ENCODE peak calls at places on chromosomes 3 and 15, in four cellular contexts. One of them, this sample, is unnamed. For H3K36me3, the result is how much of the 10 kb centered on the place peaks cover.

GRCh38 chr3:126340943-126341754 is 16.1 kb downstream of the KLF15 start:
- DNase-seq in K562: no peak
- DNase-seq in HCT116: no peak
- DNase-seq in HepG2: peak
- DNase-seq in this sample: no peak

GRCh38 chr3:189355481-189356201 is 183.9 kb downstream of the TPRG1 start:
- DNase-seq in HepG2: peak
- DNase-seq in HCT116: peak
- DNase-seq in K562: no peak
- DNase-seq in this sample: no peak

GRCh38 chr3:36740822-36741221 is 23.5 kb downstream of the DCLK3 start:
- DNase-seq in K562: no peak
- DNase-seq in HCT116: no peak
- DNase-seq in HepG2: no peak
- DNase-seq in this sample: no peak

GRCh38 chr15:62648954-62649353 is 393.6 kb upstream of the TPM1 start:
- DNase-seq in HCT116: peak
- DNase-seq in HepG2: peak
- DNase-seq in K562: no peak
- DNase-seq in this sample: no peak

GRCh38 chr3:158455406-158455805 is 115.6 kb upstream of the MLF1 start:
- DNase-seq in HepG2: no peak
- DNase-seq in HCT116: no peak
- DNase-seq in K562: no peak
- DNase-seq in this sample: no peak

GRCh38 chr3:155065537-155065936 is 14.6 kb upstream of the MME start:
- DNase-seq in K562: no peak
- DNase-seq in HCT116: no peak
- DNase-seq in HepG2: no peak
- DNase-seq in this sample: peak

GRCh38 chr3:73687081-73688004 is 62.6 kb upstream of the PDZRN3 start:
- DNase-seq in HepG2: no peak
- DNase-seq in K562: no peak
- DNase-seq in HCT116: no peak
- DNase-seq in this sample: no peak

GRCh38 chr3:143627336-143627735 is 220.9 kb downstream of the SLC9A9 start:
- DNase-seq in K562: no peak
- DNase-seq in HCT116: no peak
- DNase-seq in HepG2: no peak
- DNase-seq in this sample: no peak

GRCh38 chr3:56621686-56622085 is 61.4 kb downstream of the TASOR start:
- DNase-seq in HepG2: no peak
- DNase-seq in K562: no peak
- DNase-seq in HCT116: no peak
- DNase-seq in this sample: no peak

GRCh38 chr15:64842986-64843561 is 1.4 kb downstream of the PLEKHO2 start:
- DNase-seq in HCT116: no peak
- DNase-seq in HepG2: no peak
- DNase-seq in K562: no peak
- DNase-seq in this sample: no peak

GRCh38 chr3:5017953-5018531 is 38.8 kb downstream of the BHLHE40 start:
- DNase-seq in HepG2: no peak
- DNase-seq in HCT116: no peak
- DNase-seq in K562: peak
- DNase-seq in this sample: no peak

GRCh38 chr15:65651831-65652749 is 30.4 kb downstream of the SLC24A1 start:
- DNase-seq in HCT116: no peak
- DNase-seq in HepG2: no peak
- DNase-seq in K562: no peak
- DNase-seq in this sample: no peak

GRCh38 chr15:60389261-60390077 is 8.3 kb downstream of the ANXA2 start:
- DNase-seq in HepG2: no peak
- DNase-seq in HCT116: no peak
- DNase-seq in K562: no peak
- DNase-seq in this sample: no peak

GRCh38 chr15:74242296-74242929 is 6.3 kb downstream of the CCDC33 start:
- DNase-seq in K562: peak
- DNase-seq in HCT116: peak
- DNase-seq in HepG2: peak
- DNase-seq in this sample: no peak

GRCh38 chr15:29550834-29551465 is 271.3 kb downstream of the TJP1 start:
- DNase-seq in HepG2: no peak
- DNase-seq in HCT116: no peak
- DNase-seq in K562: no peak
- DNase-seq in this sample: no peak

GRCh38 chr3:171379281-171379680 is 80.9 kb downstream of the TNIK start:
- DNase-seq in K562: no peak
- DNase-seq in HepG2: no peak
- DNase-seq in HCT116: no peak
- DNase-seq in this sample: no peak

GRCh38 chr3:190326930-190327329 is 4.7 kb upstream of the CLDN1 start:
- DNase-seq in HepG2: no peak
- DNase-seq in K562: no peak
- DNase-seq in HCT116: no peak
- DNase-seq in this sample: no peak

GRCh38 chr3:124345845-124346244 is 353.9 kb upstream of the ROPN1 start:
- DNase-seq in HepG2: no peak
- DNase-seq in HCT116: no peak
- DNase-seq in K562: no peak
- DNase-seq in this sample: no peak

GRCh38 chr15:67100124-67100791 is 34.9 kb downstream of the SMAD3 start:
- DNase-seq in K562: no peak
- DNase-seq in HepG2: no peak
- DNase-seq in HCT116: no peak
- DNase-seq in this sample: no peak

GRCh38 chr3:101379695-101380376 is 59.5 kb upstream of the IMPG2 start:
- DNase-seq in HepG2: no peak
- DNase-seq in K562: no peak
- DNase-seq in HCT116: no peak
- DNase-seq in this sample: no peak

GRCh38 chr15:51310064-51310463 is 28.3 kb downstream of the CYP19A1 start:
- DNase-seq in HCT116: no peak
- DNase-seq in HepG2: no peak
- DNase-seq in K562: no peak
- DNase-seq in this sample: no peak

GRCh38 chr3:97711664-97712063 is 52.9 kb upstream of the ARL6 start:
- DNase-seq in HCT116: no peak
- DNase-seq in HepG2: no peak
- DNase-seq in K562: no peak
- DNase-seq in this sample: no peak

GRCh38 chr15:82178061-82178460 is 84.5 kb downstream of the EFL1 start:
- DNase-seq in K562: no peak
- DNase-seq in HCT116: no peak
- DNase-seq in HepG2: no peak
- DNase-seq in this sample: no peak

GRCh38 chr3:51940648-51941421 is 869 bp downstream of the RRP9 start:
- DNase-seq in HepG2: no peak
- DNase-seq in HCT116: no peak
- DNase-seq in K562: no peak
- DNase-seq in this sample: no peak

GRCh38 chr15:101013151-101013550 is 94.0 kb downstream of the LRRK1 start:
- DNase-seq in HCT116: no peak
- DNase-seq in HepG2: no peak
- DNase-seq in K562: no peak
- DNase-seq in this sample: no peak

GRCh38 chr3:66603161-66603611 is 102.4 kb upstream of the LRIG1 start:
- DNase-seq in HCT116: no peak
- DNase-seq in HepG2: no peak
- DNase-seq in K562: no peak
- DNase-seq in this sample: no peak

GRCh38 chr3:81277853-81278252 is 483.6 kb downstream of the GBE1 start:
- DNase-seq in HCT116: no peak
- DNase-seq in K562: no peak
- DNase-seq in HepG2: no peak
- DNase-seq in this sample: no peak

GRCh38 chr3:183619624-183620274 is 15.7 kb upstream of the KLHL24 start:
- DNase-seq in HCT116: no peak
- DNase-seq in HepG2: no peak
- DNase-seq in K562: peak
- DNase-seq in this sample: no peak

GRCh38 chr15:70476441-70476840 is 286.9 kb downstream of the UACA start:
- DNase-seq in K562: no peak
- DNase-seq in HCT116: no peak
- DNase-seq in HepG2: no peak
- DNase-seq in this sample: no peak

GRCh38 chr3:47047673-47048072 is 68.2 kb downstream of the NBEAL2 start:
- DNase-seq in HCT116: no peak
- DNase-seq in K562: no peak
- DNase-seq in HepG2: no peak
- DNase-seq in this sample: no peak

DNA sequence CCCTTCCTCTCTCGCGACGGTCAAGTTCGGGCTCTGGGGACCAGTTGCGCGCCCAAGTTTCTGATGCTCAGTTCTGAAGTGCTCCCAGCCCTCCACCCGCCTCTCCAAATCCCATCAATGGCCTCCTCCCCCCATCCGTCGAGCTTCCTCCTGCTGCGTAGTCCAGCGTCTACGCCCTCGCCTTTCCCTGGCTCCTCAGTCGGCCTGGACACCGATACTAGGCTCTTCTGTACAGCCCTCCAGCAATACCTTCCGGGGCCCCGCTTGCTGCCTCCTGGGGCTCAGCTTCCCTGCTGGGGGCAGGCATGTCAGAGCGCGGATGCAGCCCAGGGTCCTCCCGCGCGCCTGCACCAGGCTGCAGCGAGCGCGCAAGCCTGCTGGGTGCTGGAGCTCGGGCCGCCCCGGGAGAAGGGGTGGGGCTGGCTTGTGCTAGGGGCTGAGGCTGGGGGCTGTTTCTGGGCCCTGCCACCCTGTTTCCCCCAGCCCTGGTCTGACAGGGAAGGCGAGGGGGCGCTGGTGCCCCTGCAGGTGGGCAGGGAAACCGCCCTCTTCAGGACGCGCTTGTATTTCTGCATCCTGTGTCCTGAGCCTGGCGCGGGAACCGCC is 353.3 kb upstream of the SUCLG2 start:
- DNase-seq in K562: no peak
- DNase-seq in HepG2: no peak
- DNase-seq in HCT116: no peak
- DNase-seq in this sample: no peak
- TF ChIP-seq CTCF in K562: no peak
- TF ChIP-seq CTCF in HepG2: no peak
- TF ChIP-seq CTCF in HCT116: no peak
- TF ChIP-seq CTCF in this sample: no peak

GRCh38 chr15:48041454-48041853 is 79.3 kb upstream of the SLC24A5 start:
- DNase-seq in K562: no peak
- DNase-seq in HepG2: no peak
- DNase-seq in HCT116: no peak
- DNase-seq in this sample: no peak
- TF ChIP-seq TCF7L2 in K562: no peak
- TF ChIP-seq TCF7L2 in HepG2: no peak
- TF ChIP-seq TCF7L2 in HCT116: no peak
- TF ChIP-seq TCF7L2 in this sample: no peak

DNA sequence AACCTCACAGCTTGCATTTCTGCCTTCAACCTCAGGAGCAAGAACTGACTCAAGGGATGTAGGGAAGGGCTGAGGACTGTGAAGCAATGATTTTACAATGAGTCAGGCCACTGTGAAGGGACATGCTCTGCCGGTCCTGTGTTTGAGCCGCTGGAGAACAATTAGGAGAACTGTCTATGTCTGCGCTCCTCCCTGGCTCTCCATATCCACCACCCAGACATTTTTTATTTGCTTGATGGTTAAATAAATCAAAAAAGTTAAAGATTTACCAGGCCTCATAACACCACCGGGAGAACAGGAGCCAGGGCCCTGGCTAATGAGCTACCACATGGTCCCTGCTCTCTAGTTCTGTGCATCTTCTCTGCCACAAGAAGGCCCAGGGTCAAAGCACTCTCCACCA is 29.6 kb downstream of the SEC61A1 start:
- DNase-seq in HCT116: no peak
- DNase-seq in HepG2: no peak
- DNase-seq in K562: no peak
- DNase-seq in this sample: no peak
- H3K36me3 ChIP-seq in HCT116: half or more
- H3K36me3 ChIP-seq in HepG2: half or more
- H3K36me3 ChIP-seq in K562: half or more
- H3K36me3 ChIP-seq in this sample: under half

DNA sequence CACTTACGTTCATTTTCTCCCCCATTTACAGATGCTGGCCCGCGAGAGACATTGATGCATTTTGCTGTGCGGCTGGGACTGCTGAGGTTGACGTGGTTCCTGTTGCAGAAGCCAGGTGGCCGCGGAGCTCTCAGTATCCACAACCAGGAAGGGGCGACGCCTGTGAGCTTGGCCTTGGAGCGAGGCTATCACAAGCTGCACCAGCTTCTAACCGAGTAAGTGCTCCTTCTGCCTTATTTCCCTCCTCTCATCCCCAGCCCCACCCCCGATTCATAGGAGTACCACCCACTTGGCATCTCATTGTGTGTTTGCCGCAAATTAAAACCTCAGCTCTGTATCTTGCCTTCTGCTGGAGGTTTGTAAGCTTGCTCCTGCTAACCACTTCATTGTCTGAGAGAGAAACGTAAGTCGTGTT is 163.3 kb downstream of the AKAP13 start:
- DNase-seq in HepG2: no peak
- DNase-seq in HCT116: no peak
- DNase-seq in K562: no peak
- DNase-seq in this sample: no peak
- TF ChIP-seq CTCF in HepG2: no peak
- TF ChIP-seq CTCF in HCT116: no peak
- TF ChIP-seq CTCF in K562: no peak
- TF ChIP-seq CTCF in this sample: no peak

This sample was measured in Panc1.